ENCODE peak calls at places on chromosomes 12 and 14, in ten cellular contexts. One of them, this sample, is unnamed.

GRCh38 chr12:51334774-51335173 is 10.8 kb upstream of the BIN2 start:
- DNase-seq in keratinocyte: no peak
- DNase-seq in endothelial cell of umbilical vein: no peak
- DNase-seq in A549: no peak
- DNase-seq in fibroblast of pulmonary artery: no peak
- DNase-seq in PC-3: no peak
- DNase-seq in transverse colon: peak
- DNase-seq in neural progenitor cell: no peak
- DNase-seq in GM12878: no peak
- DNase-seq in NB4: peak
- DNase-seq in this sample: no peak

GRCh38 chr14:52014601-52015267 is 25.4 kb downstream of the RTRAF start:
- DNase-seq in NB4: no peak
- DNase-seq in endothelial cell of umbilical vein: no peak
- DNase-seq in transverse colon: no peak
- DNase-seq in keratinocyte: no peak
- DNase-seq in GM12878: no peak
- DNase-seq in neural progenitor cell: no peak
- DNase-seq in PC-3: no peak
- DNase-seq in A549: no peak
- DNase-seq in fibroblast of pulmonary artery: no peak
- DNase-seq in this sample: no peak

GRCh38 chr14:22506778-22507351 is 82.2 kb downstream of the DAD1 start:
- DNase-seq in neural progenitor cell: no peak
- DNase-seq in keratinocyte: no peak
- DNase-seq in NB4: no peak
- DNase-seq in GM12878: no peak
- DNase-seq in endothelial cell of umbilical vein: no peak
- DNase-seq in PC-3: no peak
- DNase-seq in transverse colon: no peak
- DNase-seq in fibroblast of pulmonary artery: no peak
- DNase-seq in A549: no peak
- DNase-seq in this sample: no peak

GRCh38 chr12:106415134-106415533 is 57.6 kb downstream of the POLR3B start:
- DNase-seq in A549: no peak
- DNase-seq in transverse colon: no peak
- DNase-seq in neural progenitor cell: no peak
- DNase-seq in PC-3: peak
- DNase-seq in endothelial cell of umbilical vein: no peak
- DNase-seq in fibroblast of pulmonary artery: peak
- DNase-seq in NB4: no peak
- DNase-seq in keratinocyte: no peak
- DNase-seq in GM12878: no peak
- DNase-seq in this sample: peak

GRCh38 chr14:99611639-99612038 is 7.6 kb upstream of the CCDC85C start:
- DNase-seq in PC-3: no peak
- DNase-seq in endothelial cell of umbilical vein: no peak
- DNase-seq in neural progenitor cell: no peak
- DNase-seq in transverse colon: no peak
- DNase-seq in GM12878: no peak
- DNase-seq in keratinocyte: no peak
- DNase-seq in A549: no peak
- DNase-seq in fibroblast of pulmonary artery: no peak
- DNase-seq in NB4: no peak
- DNase-seq in this sample: no peak

GRCh38 chr12:1791104-1791927 is 29.0 kb upstream of the LRTM2 start:
- DNase-seq in endothelial cell of umbilical vein: peak
- DNase-seq in NB4: peak
- DNase-seq in transverse colon: peak
- DNase-seq in fibroblast of pulmonary artery: peak
- DNase-seq in neural progenitor cell: peak
- DNase-seq in A549: peak
- DNase-seq in PC-3: peak
- DNase-seq in keratinocyte: no peak
- DNase-seq in GM12878: peak
- DNase-seq in this sample: no peak

GRCh38 chr12:131430158-131430772 is 280.6 kb upstream of the SFSWAP start:
- DNase-seq in fibroblast of pulmonary artery: no peak
- DNase-seq in endothelial cell of umbilical vein: no peak
- DNase-seq in NB4: no peak
- DNase-seq in transverse colon: no peak
- DNase-seq in neural progenitor cell: no peak
- DNase-seq in A549: no peak
- DNase-seq in keratinocyte: no peak
- DNase-seq in GM12878: no peak
- DNase-seq in PC-3: no peak
- DNase-seq in this sample: no peak

GRCh38 chr12:109626378-109627115 is 53.0 kb downstream of the MVK start:
- DNase-seq in NB4: no peak
- DNase-seq in endothelial cell of umbilical vein: no peak
- DNase-seq in neural progenitor cell: peak
- DNase-seq in GM12878: no peak
- DNase-seq in A549: no peak
- DNase-seq in PC-3: no peak
- DNase-seq in fibroblast of pulmonary artery: no peak
- DNase-seq in transverse colon: no peak
- DNase-seq in keratinocyte: no peak
- DNase-seq in this sample: no peak

GRCh38 chr14:97179573-97179972 is 382.4 kb downstream of the VRK1 start:
- DNase-seq in transverse colon: no peak
- DNase-seq in keratinocyte: no peak
- DNase-seq in NB4: peak
- DNase-seq in fibroblast of pulmonary artery: no peak
- DNase-seq in neural progenitor cell: no peak
- DNase-seq in endothelial cell of umbilical vein: no peak
- DNase-seq in GM12878: no peak
- DNase-seq in PC-3: peak
- DNase-seq in A549: no peak
- DNase-seq in this sample: no peak

DNA sequence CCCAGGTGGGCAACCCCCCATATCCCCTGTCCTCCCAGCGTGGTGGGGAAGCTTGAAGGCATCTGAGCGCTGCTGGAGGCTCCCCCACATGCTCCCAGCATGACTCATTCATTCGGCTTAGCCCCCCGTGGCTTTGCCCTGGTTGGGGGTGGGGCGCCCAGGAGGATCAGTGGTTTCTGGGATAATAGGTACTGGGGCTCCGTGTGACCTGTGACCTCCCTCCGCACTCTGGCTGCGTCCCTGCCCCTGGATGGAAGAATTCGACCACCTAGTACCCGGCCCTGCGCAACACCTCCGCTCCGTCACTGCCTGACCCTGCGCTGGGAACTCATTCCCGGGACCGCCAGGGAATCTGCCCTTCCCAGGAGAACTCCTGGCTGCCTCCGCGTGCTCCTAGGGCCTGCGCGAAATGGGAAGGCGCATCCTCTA is 120.1 kb downstream of the AACS start:
- DNase-seq in neural progenitor cell: peak
- DNase-seq in A549: no peak
- DNase-seq in keratinocyte: no peak
- DNase-seq in endothelial cell of umbilical vein: no peak
- DNase-seq in NB4: no peak
- DNase-seq in transverse colon: no peak
- DNase-seq in PC-3: no peak
- DNase-seq in fibroblast of pulmonary artery: no peak
- DNase-seq in GM12878: no peak
- DNase-seq in this sample: no peak
- H3K4me3 ChIP-seq in neural progenitor cell: peak
- H3K4me3 ChIP-seq in A549: peak
- H3K4me3 ChIP-seq in keratinocyte: no peak
- H3K4me3 ChIP-seq in endothelial cell of umbilical vein: no peak
- H3K4me3 ChIP-seq in NB4: no peak
- H3K4me3 ChIP-seq in transverse colon: no peak
- H3K4me3 ChIP-seq in PC-3: no peak
- H3K4me3 ChIP-seq in fibroblast of pulmonary artery: no peak
- H3K4me3 ChIP-seq in GM12878: no peak
- H3K4me3 ChIP-seq in this sample: peak

GRCh38 chr12:67648306-67649164 is at the start of gene DYRK2:
- DNase-seq in endothelial cell of umbilical vein: peak
- DNase-seq in transverse colon: peak
- DNase-seq in A549: peak
- DNase-seq in NB4: peak
- DNase-seq in neural progenitor cell: peak
- DNase-seq in GM12878: no peak
- DNase-seq in keratinocyte: no peak
- DNase-seq in fibroblast of pulmonary artery: peak
- DNase-seq in PC-3: peak
- DNase-seq in this sample: no peak
- TF ChIP-seq CTCF in endothelial cell of umbilical vein: no peak
- TF ChIP-seq CTCF in transverse colon: no peak
- TF ChIP-seq CTCF in A549: no peak
- TF ChIP-seq CTCF in NB4: no peak
- TF ChIP-seq CTCF in neural progenitor cell: no peak
- TF ChIP-seq CTCF in GM12878: peak
- TF ChIP-seq CTCF in keratinocyte: no peak
- TF ChIP-seq CTCF in fibroblast of pulmonary artery: no peak
- TF ChIP-seq CTCF in PC-3: no peak
- TF ChIP-seq CTCF in this sample: peak

GRCh38 chr12:112606611-112607366 is 184.8 kb upstream of the RPH3A start:
- DNase-seq in NB4: peak
- DNase-seq in PC-3: no peak
- DNase-seq in fibroblast of pulmonary artery: no peak
- DNase-seq in keratinocyte: no peak
- DNase-seq in A549: peak
- DNase-seq in endothelial cell of umbilical vein: no peak
- DNase-seq in neural progenitor cell: no peak
- DNase-seq in transverse colon: no peak
- DNase-seq in GM12878: no peak
- DNase-seq in this sample: no peak

GRCh38 chr12:112602150-112602549 is 183.4 kb downstream of the PTPN11 start:
- DNase-seq in A549: no peak
- DNase-seq in keratinocyte: no peak
- DNase-seq in fibroblast of pulmonary artery: no peak
- DNase-seq in GM12878: no peak
- DNase-seq in neural progenitor cell: peak
- DNase-seq in endothelial cell of umbilical vein: no peak
- DNase-seq in PC-3: no peak
- DNase-seq in NB4: no peak
- DNase-seq in transverse colon: no peak
- DNase-seq in this sample: no peak

GRCh38 chr12:112607427-112607826 is 184.1 kb upstream of the RPH3A start:
- DNase-seq in NB4: no peak
- DNase-seq in GM12878: no peak
- DNase-seq in keratinocyte: no peak
- DNase-seq in A549: no peak
- DNase-seq in endothelial cell of umbilical vein: no peak
- DNase-seq in fibroblast of pulmonary artery: no peak
- DNase-seq in transverse colon: no peak
- DNase-seq in PC-3: no peak
- DNase-seq in neural progenitor cell: no peak
- DNase-seq in this sample: no peak
- H3K4me3 ChIP-seq in NB4: no peak
- H3K4me3 ChIP-seq in GM12878: no peak
- H3K4me3 ChIP-seq in keratinocyte: no peak
- H3K4me3 ChIP-seq in A549: no peak
- H3K4me3 ChIP-seq in endothelial cell of umbilical vein: no peak
- H3K4me3 ChIP-seq in fibroblast of pulmonary artery: no peak
- H3K4me3 ChIP-seq in transverse colon: no peak
- H3K4me3 ChIP-seq in PC-3: no peak
- H3K4me3 ChIP-seq in neural progenitor cell: no peak
- H3K4me3 ChIP-seq in this sample: no peak

GRCh38 chr12:128798543-128799341 is 25.0 kb downstream of the SLC15A4 start:
- DNase-seq in keratinocyte: no peak
- DNase-seq in endothelial cell of umbilical vein: peak
- DNase-seq in GM12878: no peak
- DNase-seq in A549: no peak
- DNase-seq in fibroblast of pulmonary artery: peak
- DNase-seq in neural progenitor cell: no peak
- DNase-seq in transverse colon: no peak
- DNase-seq in PC-3: peak
- DNase-seq in NB4: no peak
- DNase-seq in this sample: no peak
- TF ChIP-seq CTCF in keratinocyte: no peak
- TF ChIP-seq CTCF in endothelial cell of umbilical vein: no peak
- TF ChIP-seq CTCF in GM12878: peak
- TF ChIP-seq CTCF in A549: peak
- TF ChIP-seq CTCF in fibroblast of pulmonary artery: peak
- TF ChIP-seq CTCF in neural progenitor cell: peak
- TF ChIP-seq CTCF in transverse colon: no peak
- TF ChIP-seq CTCF in PC-3: peak
- TF ChIP-seq CTCF in NB4: no peak
- TF ChIP-seq CTCF in this sample: no peak

DNA sequence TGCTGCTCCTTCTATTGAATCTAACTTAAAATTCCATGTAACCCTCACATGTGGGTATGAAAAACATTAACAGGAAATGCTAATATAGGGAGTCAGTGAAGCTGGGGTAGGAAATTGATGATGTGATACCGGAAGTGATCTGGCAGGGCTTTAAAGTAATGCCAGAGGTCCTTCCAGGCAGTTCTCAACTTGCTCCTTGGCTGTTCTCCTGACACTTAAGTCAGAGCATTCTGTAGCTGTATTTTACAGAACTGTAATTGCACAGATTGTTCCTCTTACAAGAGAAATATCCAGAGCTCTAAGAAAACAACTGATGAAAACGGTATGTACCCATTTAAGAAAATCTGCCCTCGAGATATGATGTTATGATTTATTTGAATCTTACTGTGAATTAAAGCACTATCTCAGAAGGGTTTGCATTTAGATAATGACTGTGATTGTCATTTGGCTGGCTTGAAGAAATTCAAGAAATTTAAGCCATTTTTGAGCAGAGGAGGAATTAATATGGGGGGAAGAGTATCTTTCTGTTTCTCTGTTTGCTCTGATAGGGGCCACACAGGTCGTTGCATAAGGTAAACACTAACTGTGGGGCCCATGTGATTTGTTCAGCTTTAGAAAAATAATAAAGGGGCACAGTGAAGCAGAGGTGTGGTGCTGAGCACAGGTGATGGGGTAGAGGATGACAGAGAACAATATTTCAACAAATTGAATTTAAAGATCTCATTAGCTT is 88.4 kb downstream of the BBS10 start:
- DNase-seq in neural progenitor cell: no peak
- DNase-seq in PC-3: peak
- DNase-seq in GM12878: no peak
- DNase-seq in NB4: no peak
- DNase-seq in endothelial cell of umbilical vein: peak
- DNase-seq in A549: no peak
- DNase-seq in keratinocyte: no peak
- DNase-seq in transverse colon: no peak
- DNase-seq in fibroblast of pulmonary artery: peak
- DNase-seq in this sample: peak
- H3K4me3 ChIP-seq in neural progenitor cell: no peak
- H3K4me3 ChIP-seq in PC-3: no peak
- H3K4me3 ChIP-seq in GM12878: no peak
- H3K4me3 ChIP-seq in NB4: no peak
- H3K4me3 ChIP-seq in endothelial cell of umbilical vein: peak
- H3K4me3 ChIP-seq in A549: no peak
- H3K4me3 ChIP-seq in keratinocyte: peak
- H3K4me3 ChIP-seq in transverse colon: no peak
- H3K4me3 ChIP-seq in fibroblast of pulmonary artery: peak
- H3K4me3 ChIP-seq in this sample: no peak

DNA sequence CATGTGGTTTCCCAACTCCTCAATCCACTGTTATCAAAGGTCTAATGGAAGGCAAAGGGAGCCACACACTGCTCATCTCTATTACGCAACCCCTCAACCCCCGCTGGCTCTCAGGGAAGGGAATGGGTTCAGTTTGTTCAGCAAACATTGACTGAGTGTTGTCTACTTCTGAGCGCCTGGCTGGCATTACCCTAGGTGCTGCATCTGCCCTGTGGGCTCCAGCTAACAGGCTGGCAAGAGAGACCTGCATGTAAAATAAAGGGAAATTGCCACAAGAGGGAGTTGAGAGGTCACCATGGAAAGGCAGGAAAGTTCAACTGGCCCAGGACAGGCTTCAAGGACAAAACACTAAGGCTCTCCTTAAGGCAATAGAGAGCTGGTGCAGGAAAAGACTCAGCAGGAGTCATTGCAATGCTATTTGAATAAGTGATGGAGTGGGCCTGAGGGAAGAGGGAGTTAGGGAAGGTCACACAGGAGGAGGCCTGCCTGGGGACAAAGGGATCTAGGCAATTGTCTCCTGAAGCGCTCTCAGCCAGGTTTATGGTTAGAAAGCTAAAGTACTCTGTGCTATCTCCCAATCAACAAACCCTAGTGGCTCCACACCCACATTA is 5.5 kb upstream of the ZNF740 start:
- DNase-seq in fibroblast of pulmonary artery: peak
- DNase-seq in endothelial cell of umbilical vein: peak
- DNase-seq in keratinocyte: no peak
- DNase-seq in A549: peak
- DNase-seq in neural progenitor cell: peak
- DNase-seq in NB4: peak
- DNase-seq in PC-3: peak
- DNase-seq in transverse colon: no peak
- DNase-seq in GM12878: no peak
- DNase-seq in this sample: no peak
- TF ChIP-seq CTCF in fibroblast of pulmonary artery: peak
- TF ChIP-seq CTCF in endothelial cell of umbilical vein: peak
- TF ChIP-seq CTCF in keratinocyte: peak
- TF ChIP-seq CTCF in A549: peak
- TF ChIP-seq CTCF in neural progenitor cell: peak
- TF ChIP-seq CTCF in NB4: peak
- TF ChIP-seq CTCF in PC-3: peak
- TF ChIP-seq CTCF in transverse colon: peak
- TF ChIP-seq CTCF in GM12878: peak
- TF ChIP-seq CTCF in this sample: peak